ENCODE peak calls at places on chromosomes 7 and 10, in four cellular contexts. One of them, this sample, is unnamed.

GRCh38 chr7:111647881-111648280 is 85.6 kb upstream of the IMMP2L start:
- DNase-seq in heart left ventricle: no peak
- DNase-seq in A549: no peak
- DNase-seq in HCT116: no peak
- DNase-seq in this sample: no peak

GRCh38 chr7:128094111-128094570 is 62.9 kb upstream of the LRRC4 start:
- DNase-seq in heart left ventricle: no peak
- DNase-seq in A549: no peak
- DNase-seq in HCT116: no peak
- DNase-seq in this sample: no peak

GRCh38 chr10:60441515-60441914 is 51.8 kb upstream of the ANK3 start:
- DNase-seq in heart left ventricle: no peak
- DNase-seq in A549: peak
- DNase-seq in HCT116: peak
- DNase-seq in this sample: peak

GRCh38 chr10:89845541-89846275 is 144.3 kb downstream of the KIF20B start:
- DNase-seq in heart left ventricle: no peak
- DNase-seq in A549: no peak
- DNase-seq in HCT116: no peak
- DNase-seq in this sample: no peak

GRCh38 chr10:106481598-106481997 is 682.9 kb downstream of the SORCS1 start:
- DNase-seq in heart left ventricle: no peak
- DNase-seq in A549: no peak
- DNase-seq in HCT116: no peak
- DNase-seq in this sample: no peak

GRCh38 chr10:128853537-128853936 is 613.5 kb upstream of the MGMT start:
- DNase-seq in heart left ventricle: no peak
- DNase-seq in A549: no peak
- DNase-seq in HCT116: no peak
- DNase-seq in this sample: no peak

GRCh38 chr7:158487546-158488224 is 99.9 kb downstream of the PTPRN2 start:
- DNase-seq in heart left ventricle: no peak
- DNase-seq in A549: no peak
- DNase-seq in HCT116: no peak
- DNase-seq in this sample: no peak

GRCh38 chr7:37633048-37633447 is 50.5 kb upstream of the GPR141 start:
- DNase-seq in heart left ventricle: no peak
- DNase-seq in A549: no peak
- DNase-seq in HCT116: no peak
- DNase-seq in this sample: no peak

GRCh38 chr7:104967595-104967994 is 46.4 kb upstream of the KMT2E start:
- DNase-seq in heart left ventricle: no peak
- DNase-seq in A549: no peak
- DNase-seq in HCT116: no peak
- DNase-seq in this sample: no peak

GRCh38 chr7:128939861-128940410 is 2.2 kb downstream of the IRF5 start:
- DNase-seq in heart left ventricle: no peak
- DNase-seq in A549: no peak
- DNase-seq in HCT116: no peak
- DNase-seq in this sample: peak

GRCh38 chr10:36766921-36767320 is 358.5 kb upstream of the ANKRD30A start:
- DNase-seq in heart left ventricle: no peak
- DNase-seq in A549: no peak
- DNase-seq in HCT116: no peak
- DNase-seq in this sample: no peak

GRCh38 chr10:79275431-79275851 is 71.8 kb upstream of the PPIF start:
- DNase-seq in heart left ventricle: peak
- DNase-seq in A549: no peak
- DNase-seq in HCT116: no peak
- DNase-seq in this sample: no peak

GRCh38 chr10:120103957-120104560 is 211.5 kb downstream of the SEC23IP start:
- DNase-seq in heart left ventricle: no peak
- DNase-seq in A549: no peak
- DNase-seq in HCT116: no peak
- DNase-seq in this sample: no peak

GRCh38 chr7:13770305-13770704 is 219.2 kb downstream of the ETV1 start:
- DNase-seq in heart left ventricle: no peak
- DNase-seq in A549: no peak
- DNase-seq in HCT116: no peak
- DNase-seq in this sample: no peak

GRCh38 chr7:104980969-104981670 is 32.9 kb upstream of the KMT2E start:
- DNase-seq in heart left ventricle: no peak
- DNase-seq in A549: peak
- DNase-seq in HCT116: peak
- DNase-seq in this sample: peak

GRCh38 chr7:102452451-102452850 is 12.2 kb downstream of the ALKBH4 start:
- DNase-seq in heart left ventricle: no peak
- DNase-seq in A549: no peak
- DNase-seq in HCT116: no peak
- DNase-seq in this sample: no peak

GRCh38 chr7:102451371-102452054 is 13.2 kb downstream of the ALKBH4 start:
- DNase-seq in heart left ventricle: no peak
- DNase-seq in A549: no peak
- DNase-seq in HCT116: no peak
- DNase-seq in this sample: no peak

GRCh38 chr7:102449136-102449535 is 15.5 kb downstream of the ALKBH4 start:
- DNase-seq in heart left ventricle: no peak
- DNase-seq in A549: no peak
- DNase-seq in HCT116: no peak
- DNase-seq in this sample: no peak

GRCh38 chr7:102447311-102447710 is 13.9 kb downstream of the ORAI2 start:
- DNase-seq in heart left ventricle: no peak
- DNase-seq in A549: no peak
- DNase-seq in HCT116: no peak
- DNase-seq in this sample: no peak

GRCh38 chr7:102450242-102450641 is 14.4 kb downstream of the ALKBH4 start:
- DNase-seq in heart left ventricle: no peak
- DNase-seq in A549: no peak
- DNase-seq in HCT116: no peak
- DNase-seq in this sample: no peak
- TF ChIP-seq POLR2A in heart left ventricle: no peak
- TF ChIP-seq POLR2A in A549: no peak
- TF ChIP-seq POLR2A in HCT116: no peak
- TF ChIP-seq POLR2A in this sample: no peak

GRCh38 chr10:96289218-96289910 is 14.9 kb upstream of the DNTT start:
- DNase-seq in heart left ventricle: no peak
- DNase-seq in A549: no peak
- DNase-seq in HCT116: no peak
- DNase-seq in this sample: no peak

GRCh38 chr10:96287392-96288105 is 16.2 kb upstream of the BLNK start:
- DNase-seq in heart left ventricle: no peak
- DNase-seq in A549: peak
- DNase-seq in HCT116: no peak
- DNase-seq in this sample: no peak

GRCh38 chr10:96285331-96285752 is 14.0 kb upstream of the BLNK start:
- DNase-seq in heart left ventricle: no peak
- DNase-seq in A549: no peak
- DNase-seq in HCT116: no peak
- DNase-seq in this sample: no peak

GRCh38 chr10:96290368-96291133 is 13.7 kb upstream of the DNTT start:
- DNase-seq in heart left ventricle: no peak
- DNase-seq in A549: no peak
- DNase-seq in HCT116: no peak
- DNase-seq in this sample: no peak

DNA sequence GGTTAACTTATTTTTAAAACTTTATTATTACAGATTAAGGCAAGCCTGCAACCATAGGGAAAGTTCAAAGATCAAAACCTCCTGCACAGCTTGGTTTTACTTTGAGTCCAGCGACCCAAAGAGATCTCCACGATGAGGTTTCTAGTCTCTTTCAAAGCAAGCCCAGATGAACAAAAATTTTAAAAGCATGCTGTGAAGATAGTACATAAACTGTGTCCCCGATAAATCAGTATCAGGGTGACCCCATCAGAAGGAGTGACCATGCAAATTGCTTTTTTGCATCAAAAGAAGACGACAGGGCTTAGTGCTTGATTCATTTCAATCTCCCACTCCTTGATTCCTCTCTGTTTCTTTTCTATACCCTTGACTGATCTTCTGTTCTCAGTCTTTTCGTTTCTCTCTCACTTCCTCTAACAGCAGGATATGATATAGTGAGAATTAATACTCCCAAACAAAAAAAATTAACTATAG is 16.0 kb upstream of the DNTT start:
- DNase-seq in heart left ventricle: no peak
- DNase-seq in A549: no peak
- DNase-seq in HCT116: no peak
- DNase-seq in this sample: no peak
- H3K4me3 ChIP-seq in heart left ventricle: no peak
- H3K4me3 ChIP-seq in A549: no peak
- H3K4me3 ChIP-seq in HCT116: no peak
- H3K4me3 ChIP-seq in this sample: no peak

GRCh38 chr7:4523219-4523618 is 158.9 kb upstream of the FOXK1 start:
- DNase-seq in heart left ventricle: no peak
- DNase-seq in A549: no peak
- DNase-seq in HCT116: no peak
- DNase-seq in this sample: no peak
- TF ChIP-seq POLR2A in heart left ventricle: no peak
- TF ChIP-seq POLR2A in A549: no peak
- TF ChIP-seq POLR2A in HCT116: no peak
- TF ChIP-seq POLR2A in this sample: no peak

DNA sequence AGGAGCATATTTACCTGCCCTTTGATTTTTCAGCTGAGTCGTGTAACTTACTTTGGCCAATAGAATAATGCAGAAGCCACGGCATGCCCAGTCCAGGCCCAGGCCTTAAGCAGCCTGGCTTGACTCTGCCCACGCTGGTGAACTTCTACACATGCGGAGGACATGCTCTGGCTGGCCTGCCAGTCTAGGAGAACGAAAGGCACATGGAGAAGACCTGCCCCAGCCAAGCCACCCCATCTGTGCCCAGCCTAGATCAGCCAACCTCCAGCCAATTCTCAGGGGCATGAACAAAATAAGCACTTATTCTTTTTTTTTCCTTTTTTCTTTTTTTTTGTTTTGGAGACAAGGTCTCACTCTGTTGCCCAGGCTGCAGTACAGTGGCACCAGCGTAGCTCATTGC is 112.7 kb upstream of the NANOS1 start:
- DNase-seq in heart left ventricle: no peak
- DNase-seq in A549: no peak
- DNase-seq in HCT116: no peak
- DNase-seq in this sample: no peak
- H3K4me3 ChIP-seq in heart left ventricle: no peak
- H3K4me3 ChIP-seq in A549: no peak
- H3K4me3 ChIP-seq in HCT116: no peak
- H3K4me3 ChIP-seq in this sample: no peak

GRCh38 chr10:18658301-18658991 is 785 bp upstream of the ARL5B start:
- DNase-seq in heart left ventricle: no peak
- DNase-seq in A549: no peak
- DNase-seq in HCT116: no peak
- DNase-seq in this sample: peak
- TF ChIP-seq POLR2A in heart left ventricle: no peak
- TF ChIP-seq POLR2A in A549: no peak
- TF ChIP-seq POLR2A in HCT116: no peak
- TF ChIP-seq POLR2A in this sample: no peak

GRCh38 chr7:156155988-156156733 is 343.9 kb upstream of the SHH start:
- DNase-seq in heart left ventricle: no peak
- DNase-seq in A549: no peak
- DNase-seq in HCT116: no peak
- DNase-seq in this sample: no peak
- H3K4me3 ChIP-seq in heart left ventricle: no peak
- H3K4me3 ChIP-seq in A549: no peak
- H3K4me3 ChIP-seq in HCT116: no peak
- H3K4me3 ChIP-seq in this sample: no peak

GRCh38 chr10:18303851-18304800 is 163.9 kb downstream of the CACNB2 start:
- DNase-seq in heart left ventricle: no peak
- DNase-seq in A549: no peak
- DNase-seq in HCT116: no peak
- DNase-seq in this sample: peak
- TF ChIP-seq POLR2A in heart left ventricle: no peak
- TF ChIP-seq POLR2A in A549: no peak
- TF ChIP-seq POLR2A in HCT116: no peak
- TF ChIP-seq POLR2A in this sample: no peak

This sample was measured in NB4.